ENCODE peak calls at places on chromosomes 5 and 9, in five cellular contexts. One of them, this sample, is unnamed.

GRCh38 chr5:139915834-139916233 is 120.2 kb downstream of the PSD2 start:
- DNase-seq in HFF-Myc: no peak
- DNase-seq in fibroblast of pulmonary artery: no peak
- DNase-seq in choroid plexus epithelial cell: no peak
- DNase-seq in uterus: no peak
- DNase-seq in this sample: no peak

GRCh38 chr5:131587541-131587940 is 47.5 kb downstream of the RAPGEF6 start:
- DNase-seq in fibroblast of pulmonary artery: no peak
- DNase-seq in choroid plexus epithelial cell: no peak
- DNase-seq in HFF-Myc: no peak
- DNase-seq in uterus: no peak
- DNase-seq in this sample: no peak

GRCh38 chr9:75054373-75055001 is 26.4 kb upstream of the CARNMT1 start:
- DNase-seq in choroid plexus epithelial cell: peak; percentile 7
- DNase-seq in uterus: no peak
- DNase-seq in HFF-Myc: no peak
- DNase-seq in fibroblast of pulmonary artery: peak; percentile 25
- DNase-seq in this sample: no peak

GRCh38 chr9:136564379-136564988 is 18.6 kb upstream of the NOTCH1 start:
- DNase-seq in fibroblast of pulmonary artery: peak; percentile 80
- DNase-seq in HFF-Myc: no peak
- DNase-seq in uterus: peak; percentile 71
- DNase-seq in choroid plexus epithelial cell: peak; percentile 90
- DNase-seq in this sample: no peak

GRCh38 chr5:1746371-1747078 is 53.1 kb downstream of the MRPL36 start:
- DNase-seq in HFF-Myc: no peak
- DNase-seq in uterus: peak; percentile 11
- DNase-seq in choroid plexus epithelial cell: no peak
- DNase-seq in fibroblast of pulmonary artery: no peak
- DNase-seq in this sample: no peak

GRCh38 chr5:141958773-141959172 is 771 bp upstream of the PCDH12 start:
- DNase-seq in fibroblast of pulmonary artery: peak; percentile 74
- DNase-seq in choroid plexus epithelial cell: no peak
- DNase-seq in HFF-Myc: no peak
- DNase-seq in uterus: no peak
- DNase-seq in this sample: no peak

GRCh38 chr5:59357421-59357977 is 536.0 kb downstream of the PDE4D start:
- DNase-seq in choroid plexus epithelial cell: peak; percentile 91
- DNase-seq in uterus: no peak
- DNase-seq in HFF-Myc: no peak
- DNase-seq in fibroblast of pulmonary artery: peak; percentile 66
- DNase-seq in this sample: no peak

GRCh38 chr5:106290841-106291240 is 1379.9 kb downstream of the EFNA5 start:
- DNase-seq in fibroblast of pulmonary artery: no peak
- DNase-seq in HFF-Myc: no peak
- DNase-seq in uterus: no peak
- DNase-seq in choroid plexus epithelial cell: peak; percentile 20
- DNase-seq in this sample: no peak

GRCh38 chr5:119578937-119579336 is 50.4 kb upstream of the FAM170A start:
- DNase-seq in HFF-Myc: peak; percentile 25
- DNase-seq in choroid plexus epithelial cell: peak; percentile 21
- DNase-seq in fibroblast of pulmonary artery: peak; percentile 15
- DNase-seq in uterus: no peak
- DNase-seq in this sample: no peak

DNA sequence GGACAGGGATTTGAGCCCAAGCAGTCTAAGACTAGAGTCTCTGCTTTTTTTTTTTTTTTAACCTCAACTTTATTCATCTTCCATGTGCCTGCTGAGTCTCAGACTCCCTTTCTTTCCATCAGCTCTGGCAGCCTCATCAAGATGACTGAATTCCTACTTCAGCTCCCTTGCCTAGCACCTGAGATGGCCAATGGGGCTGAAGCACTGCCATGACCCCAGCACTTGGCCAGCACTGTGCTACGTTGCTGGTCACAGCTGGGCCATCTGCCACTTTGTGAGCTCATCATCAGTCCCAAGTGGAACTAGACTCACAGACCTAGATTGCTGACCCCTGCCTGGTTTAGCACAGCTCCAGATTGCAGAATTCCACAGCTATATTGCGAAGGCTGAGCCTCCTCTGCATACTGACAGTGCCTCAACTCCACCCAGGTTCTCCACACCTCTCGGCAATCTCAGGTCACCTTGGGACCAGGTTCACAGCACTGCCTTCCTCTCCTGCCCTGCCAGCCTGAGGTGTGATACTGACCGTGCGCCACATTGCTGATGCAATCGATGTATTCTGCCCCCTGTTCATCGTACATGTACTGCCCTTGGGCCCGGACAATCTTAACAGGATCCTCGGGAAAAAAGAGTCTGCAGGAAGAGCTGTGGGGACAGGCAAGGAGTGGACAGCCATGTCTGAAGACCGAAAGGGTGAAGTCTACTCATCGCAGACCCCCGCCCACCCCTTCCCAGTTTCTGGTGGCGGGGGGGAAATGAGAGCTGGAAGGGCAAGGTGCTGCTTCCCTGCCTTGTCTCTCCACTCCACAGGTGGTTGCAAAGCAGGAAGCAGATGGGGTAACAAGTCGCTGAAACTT is 1.5 kb downstream of the PHYKPL start:
- DNase-seq in choroid plexus epithelial cell: peak; percentile 48
- DNase-seq in HFF-Myc: no peak
- DNase-seq in uterus: peak; percentile 31
- DNase-seq in fibroblast of pulmonary artery: peak; percentile 42
- DNase-seq in this sample: no peak
- H3K4me3 ChIP-seq in choroid plexus epithelial cell: peak overlapping the region; percentile 90
- H3K4me3 ChIP-seq in HFF-Myc: peak overlapping the region; percentile 92
- H3K4me3 ChIP-seq in uterus: peak overlapping the region; percentile 73
- H3K4me3 ChIP-seq in fibroblast of pulmonary artery: peak overlapping the region; percentile 88
- H3K4me3 ChIP-seq in this sample: peak overlapping the region; percentile 86

DNA sequence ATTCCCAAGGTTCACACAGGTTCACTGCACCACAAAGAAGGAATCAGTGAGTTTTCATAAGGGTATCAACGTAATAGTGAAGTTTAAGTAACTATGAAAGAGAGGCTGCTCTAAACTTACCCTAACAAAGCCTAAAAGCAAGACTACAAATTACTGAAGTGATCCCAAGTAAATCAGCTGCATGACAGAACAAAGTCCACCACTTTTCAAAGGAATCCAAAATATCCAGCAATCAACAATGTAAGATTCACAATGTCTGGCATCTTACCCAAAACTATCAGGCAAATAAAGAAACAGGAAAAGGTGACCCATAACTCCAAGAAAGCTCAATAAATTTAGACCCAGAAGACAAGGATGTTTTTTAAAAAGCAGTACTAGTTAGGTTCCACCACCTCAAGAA is 70.1 kb downstream of the GNAQ start:
- DNase-seq in fibroblast of pulmonary artery: peak; percentile 51
- DNase-seq in choroid plexus epithelial cell: peak; percentile 39
- DNase-seq in uterus: no peak
- DNase-seq in HFF-Myc: no peak
- DNase-seq in this sample: no peak
- H3K4me3 ChIP-seq in fibroblast of pulmonary artery: no peak overlapping the region
- H3K4me3 ChIP-seq in choroid plexus epithelial cell: no peak overlapping the region
- H3K4me3 ChIP-seq in uterus: no peak overlapping the region
- H3K4me3 ChIP-seq in HFF-Myc: no peak overlapping the region
- H3K4me3 ChIP-seq in this sample: no peak overlapping the region

DNA sequence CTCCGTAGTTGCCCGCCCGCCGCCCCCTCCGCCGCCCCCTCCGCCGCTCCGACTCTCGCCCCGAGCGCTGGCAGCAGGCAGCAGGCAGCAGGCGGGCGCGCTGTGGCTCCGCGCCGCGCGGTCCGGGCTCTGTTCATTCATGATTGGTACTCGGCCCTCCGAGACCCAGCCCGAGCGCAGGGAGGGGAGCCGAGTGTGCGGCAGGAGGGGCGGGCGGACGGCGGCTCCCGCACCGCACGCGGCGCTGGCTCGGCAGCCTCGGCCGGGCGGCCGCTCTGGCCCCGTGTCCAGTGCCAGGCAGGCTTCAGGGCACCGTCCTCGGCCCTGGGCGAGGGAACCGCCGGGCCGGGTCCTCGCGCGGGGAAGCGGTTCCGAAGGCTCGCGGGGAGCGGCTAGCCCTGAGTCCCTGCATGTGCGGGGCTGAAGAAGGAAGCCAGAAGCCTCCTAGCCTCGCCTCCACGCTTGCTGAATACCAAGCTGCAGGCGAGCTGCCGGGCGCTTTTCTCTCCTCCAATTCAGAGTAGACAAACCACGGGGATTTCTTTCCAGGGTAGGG is at the start of gene KCNIP1:
- DNase-seq in HFF-Myc: no peak
- DNase-seq in uterus: no peak
- DNase-seq in fibroblast of pulmonary artery: no peak
- DNase-seq in choroid plexus epithelial cell: peak; percentile 14
- DNase-seq in this sample: no peak
- H3K4me3 ChIP-seq in HFF-Myc: no peak within 1 kb of the TSS
- H3K4me3 ChIP-seq in uterus: no peak within 1 kb of the TSS
- H3K4me3 ChIP-seq in fibroblast of pulmonary artery: no peak within 1 kb of the TSS
- H3K4me3 ChIP-seq in choroid plexus epithelial cell: peak within 1 kb of the TSS; percentile 5
- H3K4me3 ChIP-seq in this sample: peak within 1 kb of the TSS; percentile 32

GRCh38 chr5:77076961-77077820 is 9.9 kb downstream of the ZBED3 start:
- DNase-seq in fibroblast of pulmonary artery: peak; percentile 63
- DNase-seq in choroid plexus epithelial cell: peak; percentile 74
- DNase-seq in uterus: peak; percentile 72
- DNase-seq in HFF-Myc: no peak
- DNase-seq in this sample: no peak

GRCh38 chr5:77073667-77074066 is 13.4 kb downstream of the ZBED3 start:
- DNase-seq in choroid plexus epithelial cell: peak; percentile 67
- DNase-seq in fibroblast of pulmonary artery: peak; percentile 18
- DNase-seq in HFF-Myc: no peak
- DNase-seq in uterus: no peak
- DNase-seq in this sample: no peak

GRCh38 chr5:77080905-77081304 is 6.2 kb downstream of the ZBED3 start:
- DNase-seq in HFF-Myc: no peak
- DNase-seq in uterus: no peak
- DNase-seq in fibroblast of pulmonary artery: no peak
- DNase-seq in choroid plexus epithelial cell: no peak
- DNase-seq in this sample: no peak

GRCh38 chr5:77074745-77075144 is 12.3 kb downstream of the ZBED3 start:
- DNase-seq in fibroblast of pulmonary artery: no peak
- DNase-seq in choroid plexus epithelial cell: no peak
- DNase-seq in uterus: no peak
- DNase-seq in HFF-Myc: no peak
- DNase-seq in this sample: no peak

GRCh38 chr5:77077821-77078176 is 9.3 kb downstream of the ZBED3 start:
- DNase-seq in HFF-Myc: no peak
- DNase-seq in fibroblast of pulmonary artery: no peak
- DNase-seq in uterus: no peak
- DNase-seq in choroid plexus epithelial cell: no peak
- DNase-seq in this sample: no peak
- H3K4me3 ChIP-seq in HFF-Myc: peak overlapping the region; percentile 20
- H3K4me3 ChIP-seq in fibroblast of pulmonary artery: no peak overlapping the region
- H3K4me3 ChIP-seq in uterus: peak overlapping the region; percentile 53
- H3K4me3 ChIP-seq in choroid plexus epithelial cell: peak overlapping the region; percentile 54
- H3K4me3 ChIP-seq in this sample: peak overlapping the region; percentile 36